ENCODE peak calls at places on chromosome 5, in five cellular contexts. T is colonic mucosa, G is neural progenitor cell, B is GM23248, A is Karpas-422. U is an unnamed sample. For H3K9me3 and H3K27me3, the result is how much of the 10 kb centered on the place peaks cover.

GRCh38 chr5:35753500-35753899 is 103.2 kb upstream of the IL7R start:
- DNase-seq in G (peak), T (no peak), A (no peak), B (no peak), U (no peak)

GRCh38 chr5:94691947-94692346 is 73.5 kb downstream of the SLF1 start:
- DNase-seq in G (peak), B (peak), A (no peak), T (no peak), U (no peak)

GRCh38 chr5:137718611-137719010 is 17.3 kb downstream of the KLHL3 start:
- DNase-seq in A (no peak), B (no peak), T (no peak), G (no peak), U (no peak)

GRCh38 chr5:136132087-136132486 is 558 bp upstream of the SMAD5 start:
- DNase-seq in A (no peak), T (peak), G (no peak), B (peak), U (no peak)

GRCh38 chr5:36874465-36874864 is 2.1 kb upstream of the NIPBL start:
- DNase-seq in T (no peak), B (peak), A (peak), G (peak), U (peak)

GRCh38 chr5:32360906-32361305 is 48.2 kb upstream of the MTMR12 start:
- DNase-seq in T (no peak), B (no peak), A (no peak), G (no peak), U (no peak)

GRCh38 chr5:109874108-109874507 is 184.4 kb downstream of the MAN2A1 start:
- DNase-seq in A (no peak), B (no peak), T (no peak), G (no peak), U (no peak)

GRCh38 chr5:77893225-77893860 is 117.2 kb upstream of the TBCA start:
- DNase-seq in G (no peak), A (no peak), B (peak), T (peak), U (peak)

GRCh38 chr5:157603333-157604190 is 28.0 kb upstream of the ADAM19 start:
- DNase-seq in T (no peak), G (no peak), B (peak), A (no peak), U (peak)

GRCh38 chr5:14440598-14441401 is 140.8 kb upstream of the OTULINL start:
- DNase-seq in B (peak), G (peak), T (peak), A (no peak), U (peak)

GRCh38 chr5:176823869-176824412 is 13.6 kb downstream of the UNC5A start:
- DNase-seq in B (no peak), A (no peak), G (no peak), T (no peak), U (no peak)

GRCh38 chr5:902129-902916 is 9.6 kb downstream of the TRIP13 start:
- DNase-seq in B (no peak), T (no peak), A (no peak), G (no peak), U (no peak)

GRCh38 chr5:126433708-126434107 is 10.5 kb downstream of the GRAMD2B start:
- DNase-seq in G (no peak), T (no peak), A (no peak), B (peak), U (no peak)

GRCh38 chr5:36584009-36584875 is 22.2 kb upstream of the SLC1A3 start:
- DNase-seq in B (no peak), A (no peak), T (no peak), G (peak), U (no peak)

GRCh38 chr5:38724301-38725030 is 121.3 kb upstream of the OSMR start:
- DNase-seq in B (peak), A (no peak), T (no peak), G (peak), U (peak)

GRCh38 chr5:8333977-8334376 is 465.0 kb downstream of the MTRR start:
- DNase-seq in T (no peak), G (no peak), B (no peak), A (no peak), U (no peak)

GRCh38 chr5:132488590-132488989 is 2.0 kb downstream of the IRF1 start:
- DNase-seq in B (no peak), T (no peak), G (no peak), A (no peak), U (no peak)
- H3K4me3 ChIP-seq in B (peak), T (peak), G (no peak), A (peak), U (no peak)

GRCh38 chr5:124981901-124982300 is 235.5 kb upstream of the ZNF608 start:
- DNase-seq in B (no peak), T (no peak), A (no peak), G (no peak), U (no peak)
- H3K9me3 ChIP-seq in B (under half), T (under half), A (under half), G (under half), U (under half)

GRCh38 chr5:88888799-88889164 is 5.8 kb upstream of the MEF2C start:
- DNase-seq in T (no peak), B (no peak), A (no peak), G (no peak), U (no peak)

GRCh38 chr5:88885043-88885442 is 2.1 kb upstream of the MEF2C start:
- DNase-seq in A (peak), T (no peak), B (peak), G (no peak), U (no peak)

GRCh38 chr5:88888291-88888690 is 5.3 kb upstream of the MEF2C start:
- DNase-seq in B (no peak), A (peak), G (no peak), T (no peak), U (no peak)

GRCh38 chr5:88886252-88886651 is 3.3 kb upstream of the MEF2C start:
- DNase-seq in G (no peak), B (no peak), T (no peak), A (peak), U (no peak)

GRCh38 chr5:88886756-88887741 is 4.1 kb upstream of the MEF2C start:
- DNase-seq in B (peak), T (no peak), G (no peak), A (peak), U (no peak)
- H3K27me3 ChIP-seq in B (under half), T (under half), G (half or more), A (under half), U (under half)

GRCh38 chr5:90390933-90391332 is 18.6 kb downstream of the CETN3 start:
- DNase-seq in A (no peak), T (no peak), B (no peak), G (no peak), U (no peak)

GRCh38 chr5:90386099-90386710 is 23.4 kb downstream of the CETN3 start:
- DNase-seq in T (no peak), A (peak), G (no peak), B (peak), U (no peak)

GRCh38 chr5:90395005-90395404 is 14.6 kb downstream of the CETN3 start:
- DNase-seq in G (no peak), B (no peak), A (no peak), T (no peak), U (no peak)

GRCh38 chr5:90387508-90387907 is 22.0 kb downstream of the CETN3 start:
- DNase-seq in T (no peak), G (no peak), B (no peak), A (no peak), U (no peak)

GRCh38 chr5:90390326-90390725 is 19.2 kb downstream of the CETN3 start:
- DNase-seq in G (no peak), T (no peak), B (no peak), A (no peak), U (no peak)
- H3K4me3 ChIP-seq in G (no peak), T (no peak), B (no peak), A (no peak), U (no peak)

DNA sequence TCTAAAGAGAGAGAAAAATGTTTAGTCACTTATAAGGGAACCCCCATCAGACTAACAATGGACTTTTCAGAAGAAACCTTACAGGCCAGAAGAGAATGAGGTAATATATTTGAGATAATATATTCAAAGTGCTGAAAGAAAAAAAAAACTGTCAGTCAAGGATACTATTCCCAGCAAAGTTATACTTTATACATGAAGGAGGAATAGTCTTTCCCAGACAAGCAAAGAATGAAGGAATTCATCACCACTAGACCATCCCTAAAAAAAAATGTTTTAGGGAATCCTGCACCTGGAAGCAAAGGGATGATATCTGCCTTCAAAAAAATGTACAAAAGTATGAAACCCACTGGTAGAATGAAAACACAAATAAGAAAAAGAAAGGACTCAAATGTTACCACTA is 37.5 kb upstream of the SH3TC2 start:
- DNase-seq in A (no peak), G (no peak), B (no peak), T (no peak), U (no peak)
- H3K9me3 ChIP-seq in A (under half), G (under half), B (under half), T (under half), U (under half)